ENCODE peak calls at places on chromosome 21, in seven cellular contexts. W, G, I, D, T, S and H are unnamed samples.

GRCh38 chr21:18443686-18444085 is 40.1 kb upstream of the TMPRSS15 start:
- DNase-seq in W (no peak), G (no peak), I (no peak), D (no peak), T (no peak), S (no peak), H (no peak)

GRCh38 chr21:17585875-17586450 is 26.7 kb downstream of the BTG3 start:
- DNase-seq in W (no peak), G (peak; percentile 38), I (no peak), D (no peak), T (no peak), S (no peak), H (peak; percentile 20)

GRCh38 chr21:17793675-17794123 is 25.5 kb downstream of the C21orf91 start:
- DNase-seq in W (no peak), G (no peak), I (no peak), D (no peak), T (no peak), S (no peak), H (no peak)

GRCh38 chr21:14573244-14573643 is 27.1 kb upstream of the SAMSN1 start:
- DNase-seq in W (no peak), G (no peak), I (no peak), D (no peak), T (no peak), S (no peak), H (no peak)

GRCh38 chr21:38095220-38095619 is 161.6 kb upstream of the KCNJ15 start:
- DNase-seq in W (no peak), G (no peak), I (no peak), D (no peak), T (no peak), S (no peak), H (no peak)

GRCh38 chr21:44087426-44088400 is 19.5 kb upstream of the PWP2 start:
- DNase-seq in W (no peak), G (peak; percentile 29), I (peak; percentile 55), D (no peak), T (no peak), S (no peak), H (no peak)

GRCh38 chr21:45132841-45133573 is 58.6 kb downstream of the ADARB1 start:
- DNase-seq in W (no peak), G (no peak), I (no peak), D (no peak), T (no peak), S (no peak), H (no peak)

GRCh38 chr21:42311816-42312625 is 3.2 kb downstream of the TFF3 start:
- DNase-seq in W (peak; percentile 3), G (peak; percentile 57), I (peak; percentile 71), D (no peak), T (no peak), S (no peak), H (no peak)

GRCh38 chr21:44709426-44710293 is 1.7 kb downstream of the TSPEAR start:
- DNase-seq in W (no peak), G (peak; percentile 12), I (peak; percentile 52), D (no peak), T (no peak), S (no peak), H (no peak)

GRCh38 chr21:17829472-17829871 is 10.3 kb upstream of the C21orf91 start:
- DNase-seq in W (no peak), G (no peak), I (no peak), D (no peak), T (no peak), S (no peak), H (no peak)

GRCh38 chr21:25903599-25903998 is 168.8 kb downstream of the GABPA start:
- DNase-seq in W (no peak), G (no peak), I (no peak), D (no peak), T (no peak), S (no peak), H (no peak)

GRCh38 chr21:15669247-15669646 is 60.5 kb upstream of the USP25 start:
- DNase-seq in W (no peak), G (no peak), I (no peak), D (no peak), T (no peak), S (no peak), H (no peak)

GRCh38 chr21:44984428-44984791 is 44.6 kb downstream of the SLX9 start:
- DNase-seq in W (no peak), G (no peak), I (no peak), D (no peak), T (no peak), S (peak; percentile 14), H (no peak)

GRCh38 chr21:45169001-45169400 is 94.6 kb downstream of the ADARB1 start:
- DNase-seq in W (no peak), G (no peak), I (peak; percentile 56), D (no peak), T (no peak), S (no peak), H (no peak)

GRCh38 chr21:44065428-44065827 is 41.8 kb upstream of the PWP2 start:
- DNase-seq in W (no peak), G (no peak), I (peak; percentile 47), D (no peak), T (no peak), S (no peak), H (no peak)

GRCh38 chr21:45041351-45041805 is 33.0 kb upstream of the ADARB1 start:
- DNase-seq in W (peak; percentile 88), G (peak; percentile 54), I (peak; percentile 95), D (no peak), T (no peak), S (peak; percentile 69), H (no peak)

GRCh38 chr21:42991992-42992740 is 17.8 kb downstream of the PKNOX1 start:
- DNase-seq in W (peak; percentile 90), G (peak; percentile 37), I (no peak), D (no peak), T (peak; percentile 29), S (peak; percentile 37), H (no peak)

GRCh38 chr21:38830667-38831525 is 25.2 kb downstream of the ETS2 start:
- DNase-seq in W (no peak), G (peak; percentile 16), I (no peak), D (no peak), T (no peak), S (no peak), H (no peak)

GRCh38 chr21:45283019-45283610 is 4.6 kb downstream of the POFUT2 start:
- DNase-seq in W (peak; percentile 14), G (no peak), I (peak; percentile 52), D (no peak), T (no peak), S (no peak), H (no peak)

GRCh38 chr21:23160914-23161313 is 2162.7 kb downstream of the NCAM2 start:
- DNase-seq in W (no peak), G (no peak), I (no peak), D (no peak), T (no peak), S (no peak), H (no peak)
- TF ChIP-seq CTCF in W (no peak), G (no peak), I (no peak), D (no peak), T (peak; percentile 20), S (no peak), H (peak; percentile 50)

DNA sequence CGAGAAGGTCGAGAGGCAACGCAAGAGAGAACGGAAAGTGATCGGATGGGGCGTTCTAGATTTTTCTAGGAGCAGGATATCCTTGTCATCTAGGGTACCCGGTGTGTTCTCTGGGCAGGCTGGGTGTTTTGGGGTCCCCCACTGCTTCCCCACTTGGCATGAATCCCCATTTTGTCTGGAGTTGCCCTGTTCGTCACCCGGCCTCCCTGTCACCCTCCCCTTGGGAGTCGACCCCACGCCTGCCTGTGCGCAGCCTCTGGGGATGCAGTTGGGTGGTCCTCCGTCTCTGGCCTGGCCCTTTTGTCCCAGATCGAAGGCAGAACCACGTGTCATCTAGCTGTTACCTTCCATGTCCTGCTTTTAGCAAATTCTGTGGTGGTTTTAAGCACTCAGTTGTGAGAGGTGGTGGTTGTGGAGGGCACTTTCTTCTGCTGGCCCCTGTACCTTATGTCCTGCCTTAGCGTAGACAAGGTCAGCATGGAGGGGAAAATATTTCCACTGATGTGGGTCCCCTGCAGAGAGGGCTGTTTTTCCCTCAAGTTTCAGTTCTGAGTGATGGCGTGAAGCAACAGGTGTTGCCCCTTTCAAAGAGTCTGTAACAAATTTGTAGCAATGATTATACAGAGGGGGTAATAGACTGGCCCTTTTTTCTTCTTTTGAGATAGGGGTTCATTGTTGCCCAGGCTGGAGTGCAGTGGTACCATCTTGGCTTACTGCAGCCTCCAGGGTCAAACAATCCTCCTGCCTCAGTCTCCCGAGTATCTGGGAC is 35.6 kb downstream of the CHAF1B start:
- DNase-seq in W (no peak), G (no peak), I (no peak), D (no peak), T (no peak), S (no peak), H (no peak)
- H3K4me3 ChIP-seq in W (no peak overlapping the region), G (no peak overlapping the region), I (no peak overlapping the region), D (no peak overlapping the region), T (no peak overlapping the region), S (no peak overlapping the region), H (no peak overlapping the region)

DNA sequence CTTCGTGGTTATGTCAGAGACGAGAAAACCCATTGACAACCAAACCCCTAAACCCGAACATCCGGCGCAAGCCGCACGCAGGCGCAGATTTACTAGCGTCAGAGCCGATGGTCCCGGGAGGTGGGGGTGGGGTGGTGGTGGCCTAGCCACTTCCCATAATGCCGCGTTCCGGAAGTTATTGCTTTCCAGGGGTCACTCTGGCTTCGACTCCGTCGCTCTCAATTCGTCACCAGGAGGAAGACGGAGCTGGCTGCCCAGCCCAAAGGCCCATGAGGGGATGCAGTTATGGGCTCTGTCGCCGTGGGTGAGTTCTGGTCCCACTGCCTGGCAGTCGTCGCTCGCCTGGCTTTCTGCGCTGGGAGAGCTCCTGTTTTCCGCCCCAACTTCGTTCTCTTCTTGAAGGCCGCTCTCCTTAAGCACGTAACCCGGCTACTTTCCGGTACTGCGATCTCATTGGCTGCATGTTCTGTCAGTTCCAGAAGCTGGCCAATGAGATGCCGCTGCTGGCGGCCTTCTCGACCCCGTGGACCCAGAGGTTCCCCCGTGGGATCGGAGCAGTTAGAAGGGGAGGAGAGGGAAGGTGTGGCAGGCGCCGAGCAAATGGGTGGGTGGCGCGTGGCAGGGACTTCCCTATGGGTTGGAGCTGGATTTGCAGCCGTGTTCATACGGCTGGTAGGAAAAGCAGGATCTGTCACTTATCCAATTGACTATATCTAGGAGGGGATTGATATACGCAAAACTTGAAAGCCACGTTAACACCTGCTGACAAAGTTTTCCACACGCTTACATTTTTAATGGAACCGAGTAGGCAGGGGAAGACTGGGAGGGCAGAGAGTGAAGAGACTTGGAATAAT is at the start of gene USP16:
- DNase-seq in W (peak; percentile 95), G (peak; percentile 97), I (peak; percentile 99), D (peak; percentile 89), T (peak; percentile 95), S (peak; percentile 92), H (peak; percentile 99)
- TF ChIP-seq CTCF in W (no peak), G (peak; percentile 24), I (no peak), D (peak; percentile 48), T (no peak), S (no peak), H (no peak)

GRCh38 chr21:30605968-30606367 is 5.1 kb downstream of the KRTAP22-1 start:
- DNase-seq in W (no peak), G (no peak), I (no peak), D (no peak), T (no peak), S (no peak), H (no peak)

GRCh38 chr21:30598802-30599201 is at the start of gene KRTAP6-2:
- DNase-seq in W (no peak), G (no peak), I (no peak), D (no peak), T (no peak), S (no peak), H (no peak)

DNA sequence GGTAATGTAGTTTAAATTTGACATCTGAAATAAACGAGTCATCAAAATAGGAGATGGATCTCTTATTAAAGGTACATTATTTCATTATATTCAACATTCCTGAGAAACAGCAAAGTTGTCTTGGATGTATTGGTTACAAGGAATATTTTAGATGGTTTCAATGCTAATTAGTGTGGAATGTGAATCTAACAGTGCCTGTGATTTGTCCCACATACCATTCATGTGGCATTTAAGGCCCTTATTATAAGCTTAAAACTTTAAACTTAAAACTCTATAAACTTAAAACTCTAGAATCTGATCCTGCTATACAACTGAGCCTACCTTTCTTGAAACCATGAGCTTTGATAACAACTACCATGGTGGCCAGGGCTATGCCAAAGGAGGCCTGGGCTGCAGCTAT is at the start of gene KRTAP22-1:
- DNase-seq in W (no peak), G (no peak), I (no peak), D (no peak), T (no peak), S (no peak), H (no peak)
- H3K4me3 ChIP-seq in W (no peak within 1 kb of the TSS), G (no peak within 1 kb of the TSS), I (no peak within 1 kb of the TSS), D (no peak within 1 kb of the TSS), T (no peak within 1 kb of the TSS), S (no peak within 1 kb of the TSS), H (no peak within 1 kb of the TSS)